ENCODE peak calls at places on chromosome 9, in seven cellular contexts. R is stimulated activated CD4-positive, alpha-beta T cell treated with anti-CD3 and anti-CD28 coated beads, TNF-alpha, amount 100 ng/mL, for 48 hours; Z is gastrocnemius medialis; W is left cardiac atrium; V is Calu3; G is AG08395; E is body of pancreas. X is an unnamed sample.

GRCh38 chr9:125466356-125466855 is 204.8 kb downstream of the GAPVD1 start:
- DNase-seq in R (no peak), Z (no peak), W (no peak), V (no peak), G (no peak), E (no peak), X (no peak)

GRCh38 chr9:135288941-135289534 is 190.5 kb upstream of the PPP1R26 start:
- DNase-seq in R (no peak), Z (no peak), W (no peak), V (no peak), G (no peak), E (no peak), X (no peak)

GRCh38 chr9:129609486-129610192 is 11.3 kb downstream of the C9orf50 start:
- DNase-seq in R (no peak), Z (no peak), W (peak), V (peak), G (peak), E (peak), X (peak)

GRCh38 chr9:103139891-103140290 is 144.8 kb downstream of the CYLC2 start:
- DNase-seq in R (no peak), Z (no peak), W (no peak), V (no peak), G (no peak), E (no peak), X (no peak)

GRCh38 chr9:70950270-70950669 is 171.2 kb downstream of the TRPM3 start:
- DNase-seq in R (no peak), Z (no peak), W (no peak), V (no peak), G (no peak), E (no peak), X (no peak)

GRCh38 chr9:27460225-27461023 is 63.7 kb upstream of the IFNK start:
- DNase-seq in R (no peak), Z (no peak), W (peak), V (no peak), G (peak), E (peak), X (no peak)

GRCh38 chr9:14298607-14299022 is 15.3 kb downstream of the NFIB start:
- DNase-seq in R (no peak), Z (no peak), W (no peak), V (no peak), G (no peak), E (no peak), X (no peak)

GRCh38 chr9:134571946-134572914 is 69.4 kb upstream of the COL5A1 start:
- DNase-seq in R (no peak), Z (no peak), W (no peak), V (no peak), G (no peak), E (no peak), X (peak)

GRCh38 chr9:90965911-90966290 is 164.3 kb downstream of the SYK start:
- DNase-seq in R (no peak), Z (no peak), W (no peak), V (no peak), G (no peak), E (no peak), X (no peak)

GRCh38 chr9:114117614-114117995 is 18.5 kb upstream of the KIF12 start:
- DNase-seq in R (no peak), Z (no peak), W (no peak), V (no peak), G (no peak), E (no peak), X (no peak)

GRCh38 chr9:38687389-38687842 is 32.5 kb downstream of the FAM240B start:
- DNase-seq in R (peak), Z (no peak), W (peak), V (peak), G (no peak), E (peak), X (peak)

GRCh38 chr9:83339435-83339834 is 198.8 kb downstream of the FRMD3 start:
- DNase-seq in R (no peak), Z (no peak), W (no peak), V (no peak), G (peak), E (no peak), X (no peak)

GRCh38 chr9:114364123-114364522 is 23.7 kb downstream of the AKNA start:
- DNase-seq in R (no peak), Z (no peak), W (no peak), V (no peak), G (peak), E (no peak), X (no peak)

GRCh38 chr9:126108240-126108639 is 218.4 kb upstream of the MVB12B start:
- DNase-seq in R (no peak), Z (no peak), W (no peak), V (no peak), G (peak), E (no peak), X (no peak)

GRCh38 chr9:89941875-89942274 is 337.1 kb downstream of the GADD45G start:
- DNase-seq in R (no peak), Z (peak), W (no peak), V (no peak), G (peak), E (no peak), X (no peak)

GRCh38 chr9:38761334-38761733 is 41.4 kb upstream of the FAM240B start:
- DNase-seq in R (no peak), Z (no peak), W (no peak), V (no peak), G (no peak), E (no peak), X (no peak)

GRCh38 chr9:98017306-98017705 is 34.2 kb downstream of the ANP32B start:
- DNase-seq in R (no peak), Z (no peak), W (no peak), V (no peak), G (no peak), E (no peak), X (no peak)

GRCh38 chr9:79977510-79978197 is 405.9 kb downstream of the TLE4 start:
- DNase-seq in R (no peak), Z (no peak), W (no peak), V (no peak), G (no peak), E (no peak), X (no peak)

GRCh38 chr9:95722141-95722540 is 153.3 kb upstream of the ERCC6L2 start:
- DNase-seq in R (no peak), Z (no peak), W (no peak), V (no peak), G (no peak), E (no peak), X (no peak)

GRCh38 chr9:9846538-9846937 is 766.3 kb downstream of the PTPRD start:
- DNase-seq in R (no peak), Z (no peak), W (no peak), V (no peak), G (no peak), E (no peak), X (no peak)

GRCh38 chr9:116549061-116549664 is 137.9 kb upstream of the TRIM32 start:
- DNase-seq in R (no peak), Z (peak), W (peak), V (peak), G (peak), E (peak), X (peak)

GRCh38 chr9:99075246-99075912 is 29.5 kb upstream of the TGFBR1 start:
- DNase-seq in R (no peak), Z (no peak), W (no peak), V (no peak), G (peak), E (no peak), X (no peak)

GRCh38 chr9:130468566-130468965 is 23.8 kb downstream of the ASS1 start:
- DNase-seq in R (no peak), Z (no peak), W (no peak), V (no peak), G (no peak), E (no peak), X (no peak)

GRCh38 chr9:98410185-98410697 is 154.8 kb upstream of the TBC1D2 start:
- DNase-seq in R (no peak), Z (no peak), W (no peak), V (peak), G (peak), E (peak), X (peak)